ENCODE peak calls at places on chromosomes 11 and 22, in nine cellular contexts. One of them, this sample, is unnamed.
A peak's percentile ranks its signal among the peaks of the same experiment; 100 is the strongest.

GRCh38 chr11:123183391-123184099 is 11.5 kb downstream of the CLMP start:
- DNase-seq in uterus: no peak
- DNase-seq in kidney epithelial cell: no peak
- DNase-seq in BE2C: peak; percentile 17
- DNase-seq in PC-3: peak; percentile 63
- DNase-seq in keratinocyte: no peak
- DNase-seq in adrenal gland: no peak
- DNase-seq in brain microvascular endothelial cell: no peak
- DNase-seq in GM23338: no peak
- DNase-seq in this sample: no peak

GRCh38 chr11:59283825-59284772 is 71.4 kb upstream of the MPEG1 start:
- DNase-seq in PC-3: peak; percentile 71
- DNase-seq in brain microvascular endothelial cell: peak; percentile 55
- DNase-seq in GM23338: peak; percentile 75
- DNase-seq in keratinocyte: no peak
- DNase-seq in uterus: no peak
- DNase-seq in adrenal gland: peak; percentile 35
- DNase-seq in BE2C: peak; percentile 8
- DNase-seq in kidney epithelial cell: no peak
- DNase-seq in this sample: peak; percentile 70

GRCh38 chr11:65503923-65504670 is 5.3 kb downstream of the MALAT1 start:
- DNase-seq in kidney epithelial cell: no peak
- DNase-seq in brain microvascular endothelial cell: peak; percentile 51
- DNase-seq in uterus: no peak
- DNase-seq in PC-3: no peak
- DNase-seq in keratinocyte: no peak
- DNase-seq in adrenal gland: no peak
- DNase-seq in GM23338: no peak
- DNase-seq in BE2C: no peak
- DNase-seq in this sample: no peak

GRCh38 chr11:31421840-31422239 is 52.2 kb downstream of the DNAJC24 start:
- DNase-seq in BE2C: no peak
- DNase-seq in brain microvascular endothelial cell: no peak
- DNase-seq in adrenal gland: no peak
- DNase-seq in kidney epithelial cell: no peak
- DNase-seq in keratinocyte: no peak
- DNase-seq in PC-3: no peak
- DNase-seq in uterus: no peak
- DNase-seq in GM23338: peak; percentile 48
- DNase-seq in this sample: no peak

GRCh38 chr11:104332110-104332509 is 168.2 kb upstream of the PDGFD start:
- DNase-seq in keratinocyte: no peak
- DNase-seq in kidney epithelial cell: no peak
- DNase-seq in BE2C: peak; percentile 49
- DNase-seq in uterus: no peak
- DNase-seq in PC-3: peak; percentile 52
- DNase-seq in brain microvascular endothelial cell: no peak
- DNase-seq in adrenal gland: no peak
- DNase-seq in GM23338: peak; percentile 85
- DNase-seq in this sample: no peak

GRCh38 chr22:24466831-24467249 is 28.3 kb upstream of the UPB1 start:
- DNase-seq in kidney epithelial cell: peak; percentile 16
- DNase-seq in GM23338: no peak
- DNase-seq in uterus: peak; percentile 25
- DNase-seq in brain microvascular endothelial cell: peak; percentile 93
- DNase-seq in adrenal gland: peak; percentile 42
- DNase-seq in BE2C: no peak
- DNase-seq in keratinocyte: no peak
- DNase-seq in PC-3: peak; percentile 3
- DNase-seq in this sample: no peak

GRCh38 chr11:124752471-124753100 is 531 bp upstream of the VSIG2 start:
- DNase-seq in PC-3: no peak
- DNase-seq in adrenal gland: no peak
- DNase-seq in GM23338: peak; percentile 60
- DNase-seq in kidney epithelial cell: no peak
- DNase-seq in uterus: no peak
- DNase-seq in brain microvascular endothelial cell: no peak
- DNase-seq in keratinocyte: no peak
- DNase-seq in BE2C: no peak
- DNase-seq in this sample: no peak

GRCh38 chr11:119571311-119571710 is 148.3 kb upstream of the THY1 start:
- DNase-seq in PC-3: no peak
- DNase-seq in GM23338: no peak
- DNase-seq in kidney epithelial cell: no peak
- DNase-seq in brain microvascular endothelial cell: no peak
- DNase-seq in adrenal gland: no peak
- DNase-seq in uterus: no peak
- DNase-seq in BE2C: no peak
- DNase-seq in keratinocyte: no peak
- DNase-seq in this sample: no peak

GRCh38 chr11:78807351-78807750 is 232.7 kb upstream of the NARS2 start:
- DNase-seq in BE2C: no peak
- DNase-seq in uterus: no peak
- DNase-seq in PC-3: no peak
- DNase-seq in kidney epithelial cell: no peak
- DNase-seq in keratinocyte: no peak
- DNase-seq in adrenal gland: no peak
- DNase-seq in brain microvascular endothelial cell: no peak
- DNase-seq in GM23338: no peak
- DNase-seq in this sample: no peak

GRCh38 chr11:134736251-134737072 is 324.4 kb upstream of the B3GAT1 start:
- DNase-seq in uterus: no peak
- DNase-seq in PC-3: no peak
- DNase-seq in kidney epithelial cell: no peak
- DNase-seq in keratinocyte: no peak
- DNase-seq in GM23338: no peak
- DNase-seq in adrenal gland: no peak
- DNase-seq in BE2C: no peak
- DNase-seq in brain microvascular endothelial cell: no peak
- DNase-seq in this sample: no peak

GRCh38 chr22:44293034-44293433 is 19.7 kb downstream of the SHISAL1 start:
- DNase-seq in keratinocyte: no peak
- DNase-seq in adrenal gland: no peak
- DNase-seq in PC-3: no peak
- DNase-seq in uterus: no peak
- DNase-seq in BE2C: no peak
- DNase-seq in brain microvascular endothelial cell: no peak
- DNase-seq in kidney epithelial cell: no peak
- DNase-seq in GM23338: no peak
- DNase-seq in this sample: no peak

GRCh38 chr11:12704049-12704448 is 29.8 kb downstream of the TEAD1 start:
- DNase-seq in kidney epithelial cell: no peak
- DNase-seq in PC-3: peak; percentile 30
- DNase-seq in BE2C: no peak
- DNase-seq in brain microvascular endothelial cell: peak; percentile 75
- DNase-seq in keratinocyte: no peak
- DNase-seq in adrenal gland: no peak
- DNase-seq in GM23338: no peak
- DNase-seq in uterus: no peak
- DNase-seq in this sample: no peak

GRCh38 chr11:9905562-9905961 is 241.7 kb downstream of the SWAP70 start:
- DNase-seq in adrenal gland: no peak
- DNase-seq in BE2C: no peak
- DNase-seq in brain microvascular endothelial cell: peak; percentile 9
- DNase-seq in kidney epithelial cell: no peak
- DNase-seq in uterus: no peak
- DNase-seq in PC-3: no peak
- DNase-seq in keratinocyte: no peak
- DNase-seq in GM23338: peak; percentile 41
- DNase-seq in this sample: no peak

GRCh38 chr11:91800208-91800914 is 424.3 kb upstream of the FAT3 start:
- DNase-seq in BE2C: peak; percentile 36
- DNase-seq in keratinocyte: no peak
- DNase-seq in adrenal gland: no peak
- DNase-seq in uterus: no peak
- DNase-seq in brain microvascular endothelial cell: no peak
- DNase-seq in kidney epithelial cell: no peak
- DNase-seq in GM23338: no peak
- DNase-seq in PC-3: no peak
- DNase-seq in this sample: no peak

GRCh38 chr11:128757886-128758612 is 64.2 kb downstream of the FLI1 start:
- DNase-seq in brain microvascular endothelial cell: no peak
- DNase-seq in kidney epithelial cell: no peak
- DNase-seq in PC-3: peak; percentile 20
- DNase-seq in adrenal gland: no peak
- DNase-seq in keratinocyte: no peak
- DNase-seq in GM23338: no peak
- DNase-seq in BE2C: no peak
- DNase-seq in uterus: no peak
- DNase-seq in this sample: peak; percentile 74

GRCh38 chr11:2526808-2527381 is 82.1 kb downstream of the KCNQ1 start:
- DNase-seq in uterus: peak; percentile 12
- DNase-seq in kidney epithelial cell: no peak
- DNase-seq in BE2C: peak; percentile 3
- DNase-seq in PC-3: no peak
- DNase-seq in brain microvascular endothelial cell: no peak
- DNase-seq in GM23338: peak; percentile 62
- DNase-seq in keratinocyte: no peak
- DNase-seq in adrenal gland: peak; percentile 71
- DNase-seq in this sample: peak; percentile 22
- TF ChIP-seq CTCF in uterus: no peak
- TF ChIP-seq CTCF in kidney epithelial cell: no peak
- TF ChIP-seq CTCF in BE2C: no peak
- TF ChIP-seq CTCF in PC-3: no peak
- TF ChIP-seq CTCF in brain microvascular endothelial cell: no peak
- TF ChIP-seq CTCF in GM23338: peak; percentile 19
- TF ChIP-seq CTCF in keratinocyte: no peak
- TF ChIP-seq CTCF in adrenal gland: peak; percentile 38
- TF ChIP-seq CTCF in this sample: peak; percentile 32

GRCh38 chr11:6258571-6258998 is 1.1 kb upstream of the CCKBR start:
- DNase-seq in GM23338: peak; percentile 71
- DNase-seq in keratinocyte: no peak
- DNase-seq in BE2C: no peak
- DNase-seq in kidney epithelial cell: no peak
- DNase-seq in adrenal gland: no peak
- DNase-seq in brain microvascular endothelial cell: no peak
- DNase-seq in PC-3: no peak
- DNase-seq in uterus: no peak
- DNase-seq in this sample: no peak

GRCh38 chr11:6263664-6264063 is 4.0 kb downstream of the CCKBR start:
- DNase-seq in kidney epithelial cell: no peak
- DNase-seq in brain microvascular endothelial cell: no peak
- DNase-seq in GM23338: no peak
- DNase-seq in PC-3: no peak
- DNase-seq in BE2C: no peak
- DNase-seq in uterus: no peak
- DNase-seq in adrenal gland: no peak
- DNase-seq in keratinocyte: no peak
- DNase-seq in this sample: no peak

GRCh38 chr11:6260207-6260726 is 629 bp downstream of the CCKBR start:
- DNase-seq in brain microvascular endothelial cell: no peak
- DNase-seq in uterus: no peak
- DNase-seq in adrenal gland: no peak
- DNase-seq in keratinocyte: no peak
- DNase-seq in BE2C: no peak
- DNase-seq in GM23338: no peak
- DNase-seq in PC-3: no peak
- DNase-seq in kidney epithelial cell: no peak
- DNase-seq in this sample: no peak

GRCh38 chr11:6258141-6258540 is 1.5 kb upstream of the CCKBR start:
- DNase-seq in brain microvascular endothelial cell: no peak
- DNase-seq in BE2C: no peak
- DNase-seq in keratinocyte: no peak
- DNase-seq in uterus: no peak
- DNase-seq in adrenal gland: no peak
- DNase-seq in GM23338: peak; percentile 50
- DNase-seq in PC-3: no peak
- DNase-seq in kidney epithelial cell: no peak
- DNase-seq in this sample: no peak

GRCh38 chr11:6259638-6260019 is at the start of gene CCKBR:
- DNase-seq in PC-3: no peak
- DNase-seq in keratinocyte: no peak
- DNase-seq in brain microvascular endothelial cell: no peak
- DNase-seq in adrenal gland: no peak
- DNase-seq in BE2C: no peak
- DNase-seq in uterus: no peak
- DNase-seq in GM23338: peak; percentile 72
- DNase-seq in kidney epithelial cell: no peak
- DNase-seq in this sample: no peak
- H3K4me3 ChIP-seq in PC-3: no peak within 1 kb of the TSS
- H3K4me3 ChIP-seq in keratinocyte: no peak within 1 kb of the TSS
- H3K4me3 ChIP-seq in brain microvascular endothelial cell: no peak within 1 kb of the TSS
- H3K4me3 ChIP-seq in adrenal gland: no peak within 1 kb of the TSS
- H3K4me3 ChIP-seq in BE2C: no peak within 1 kb of the TSS
- H3K4me3 ChIP-seq in uterus: peak within 1 kb of the TSS; percentile 32
- H3K4me3 ChIP-seq in GM23338: peak within 1 kb of the TSS; percentile 74
- H3K4me3 ChIP-seq in kidney epithelial cell: peak within 1 kb of the TSS; percentile 26
- H3K4me3 ChIP-seq in this sample: no peak within 1 kb of the TSS

DNA sequence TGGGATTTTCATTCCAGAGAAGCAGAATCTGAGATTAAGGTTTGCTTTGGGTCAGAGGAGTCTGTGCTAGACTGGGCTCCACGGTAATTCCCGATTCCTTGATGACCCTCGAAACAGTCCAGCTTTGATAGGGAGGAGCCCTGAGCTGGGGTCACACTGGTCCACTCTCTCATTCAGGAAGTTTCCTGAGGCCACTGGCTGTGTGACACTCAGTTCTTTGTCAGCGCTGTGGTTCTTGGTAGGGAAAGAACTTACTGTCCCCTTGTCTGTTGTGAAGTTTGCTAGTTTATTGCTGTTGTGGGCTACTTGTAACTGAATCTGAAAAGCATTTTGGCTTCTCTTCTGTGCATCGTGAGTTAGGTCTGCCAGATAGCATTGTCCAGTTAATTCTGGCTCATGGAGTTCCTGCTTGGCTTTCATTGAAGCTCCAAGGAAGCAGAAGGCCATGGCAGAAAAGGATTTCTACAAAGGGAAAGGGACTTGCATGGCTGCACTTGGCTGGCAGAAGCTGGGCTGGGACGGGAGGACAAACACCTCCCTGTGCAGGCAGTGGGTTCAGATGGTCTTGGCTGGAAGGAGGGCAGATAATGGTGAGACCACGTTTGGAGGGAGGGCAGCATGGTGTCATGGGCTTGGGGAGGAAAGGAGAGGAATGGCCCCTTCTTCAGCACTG is 23.3 kb downstream of the BCR start:
- DNase-seq in adrenal gland: no peak
- DNase-seq in BE2C: no peak
- DNase-seq in PC-3: no peak
- DNase-seq in brain microvascular endothelial cell: no peak
- DNase-seq in uterus: no peak
- DNase-seq in kidney epithelial cell: no peak
- DNase-seq in keratinocyte: no peak
- DNase-seq in GM23338: no peak
- DNase-seq in this sample: no peak
- TF ChIP-seq CTCF in adrenal gland: no peak
- TF ChIP-seq CTCF in BE2C: no peak
- TF ChIP-seq CTCF in PC-3: no peak
- TF ChIP-seq CTCF in brain microvascular endothelial cell: no peak
- TF ChIP-seq CTCF in uterus: no peak
- TF ChIP-seq CTCF in kidney epithelial cell: no peak
- TF ChIP-seq CTCF in keratinocyte: no peak
- TF ChIP-seq CTCF in GM23338: no peak
- TF ChIP-seq CTCF in this sample: no peak

DNA sequence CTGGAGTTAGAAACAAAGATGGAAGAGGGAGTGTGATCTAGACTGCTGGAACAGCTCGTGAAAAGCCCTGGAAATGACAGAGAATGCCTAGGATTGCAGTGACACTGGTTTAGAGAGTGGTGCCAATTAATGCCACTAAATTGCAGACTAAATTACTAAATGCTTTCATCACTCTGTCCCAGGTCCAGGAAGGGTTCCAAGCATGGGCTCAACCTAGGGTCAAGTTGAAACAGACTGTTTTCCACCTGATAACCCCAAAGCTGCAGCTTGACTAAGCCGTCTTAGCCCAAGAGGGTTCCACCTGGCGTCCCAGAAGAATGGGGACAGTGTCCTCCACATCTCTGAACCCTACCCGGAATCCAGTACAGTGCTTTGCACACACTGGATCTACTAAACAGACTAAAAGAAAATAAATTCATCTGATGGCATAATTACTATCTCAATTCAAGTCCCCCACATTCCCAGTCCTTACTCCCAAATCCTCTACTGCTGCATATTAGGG is 1.1 kb upstream of the CRY2 start:
- DNase-seq in GM23338: no peak
- DNase-seq in PC-3: no peak
- DNase-seq in adrenal gland: no peak
- DNase-seq in brain microvascular endothelial cell: no peak
- DNase-seq in BE2C: no peak
- DNase-seq in keratinocyte: no peak
- DNase-seq in uterus: no peak
- DNase-seq in kidney epithelial cell: no peak
- DNase-seq in this sample: no peak
- H3K4me3 ChIP-seq in GM23338: no peak overlapping the region
- H3K4me3 ChIP-seq in PC-3: no peak overlapping the region
- H3K4me3 ChIP-seq in adrenal gland: no peak overlapping the region
- H3K4me3 ChIP-seq in brain microvascular endothelial cell: no peak overlapping the region
- H3K4me3 ChIP-seq in BE2C: no peak overlapping the region
- H3K4me3 ChIP-seq in keratinocyte: no peak overlapping the region
- H3K4me3 ChIP-seq in uterus: no peak overlapping the region
- H3K4me3 ChIP-seq in kidney epithelial cell: no peak overlapping the region
- H3K4me3 ChIP-seq in this sample: no peak overlapping the region

This sample was measured in GM12864.